ENCODE peak calls at places on chromosomes 5 and 9, in ten cellular contexts. One of them, this sample, is unnamed. For H3K4me1, the result is how much of the 10 kb centered on the place peaks cover.

GRCh38 chr9:69627301-69627700 is 44.9 kb downstream of the APBA1 start:
- DNase-seq in uterus: no peak
- DNase-seq in CD8-positive, alpha-beta T cell: no peak
- DNase-seq in HCT116: no peak
- DNase-seq in fibroblast of lung: no peak
- DNase-seq in endodermal cell: no peak
- DNase-seq in heart left ventricle: no peak
- DNase-seq in heart right ventricle: no peak
- DNase-seq in body of pancreas: no peak
- DNase-seq in IMR-90: no peak
- DNase-seq in this sample: no peak

GRCh38 chr9:11142965-11143738 is 530.4 kb upstream of the PTPRD start:
- DNase-seq in uterus: no peak
- DNase-seq in CD8-positive, alpha-beta T cell: no peak
- DNase-seq in HCT116: no peak
- DNase-seq in fibroblast of lung: no peak
- DNase-seq in endodermal cell: no peak
- DNase-seq in heart left ventricle: no peak
- DNase-seq in heart right ventricle: no peak
- DNase-seq in body of pancreas: no peak
- DNase-seq in IMR-90: no peak
- DNase-seq in this sample: no peak

GRCh38 chr9:79325501-79325900 is 246.3 kb upstream of the TLE4 start:
- DNase-seq in uterus: no peak
- DNase-seq in CD8-positive, alpha-beta T cell: no peak
- DNase-seq in HCT116: no peak
- DNase-seq in fibroblast of lung: no peak
- DNase-seq in endodermal cell: no peak
- DNase-seq in heart left ventricle: no peak
- DNase-seq in heart right ventricle: no peak
- DNase-seq in body of pancreas: no peak
- DNase-seq in IMR-90: peak
- DNase-seq in this sample: no peak

GRCh38 chr5:125659316-125660071 is 763.7 kb upstream of the GRAMD2B start:
- DNase-seq in uterus: peak
- DNase-seq in CD8-positive, alpha-beta T cell: no peak
- DNase-seq in HCT116: no peak
- DNase-seq in fibroblast of lung: peak
- DNase-seq in endodermal cell: no peak
- DNase-seq in heart left ventricle: no peak
- DNase-seq in heart right ventricle: no peak
- DNase-seq in body of pancreas: no peak
- DNase-seq in IMR-90: peak
- DNase-seq in this sample: peak

GRCh38 chr5:177553671-177554429 is 513 bp downstream of the FAM193B start:
- DNase-seq in uterus: no peak
- DNase-seq in CD8-positive, alpha-beta T cell: no peak
- DNase-seq in HCT116: no peak
- DNase-seq in fibroblast of lung: no peak
- DNase-seq in endodermal cell: peak
- DNase-seq in heart left ventricle: peak
- DNase-seq in heart right ventricle: peak
- DNase-seq in body of pancreas: peak
- DNase-seq in IMR-90: no peak
- DNase-seq in this sample: peak

GRCh38 chr5:56532411-56532935 is 282.9 kb upstream of the MAP3K1 start:
- DNase-seq in uterus: no peak
- DNase-seq in CD8-positive, alpha-beta T cell: no peak
- DNase-seq in HCT116: no peak
- DNase-seq in fibroblast of lung: peak
- DNase-seq in endodermal cell: no peak
- DNase-seq in heart left ventricle: no peak
- DNase-seq in heart right ventricle: no peak
- DNase-seq in body of pancreas: no peak
- DNase-seq in IMR-90: no peak
- DNase-seq in this sample: no peak

GRCh38 chr5:132543472-132544201 is at the start of gene IL5:
- DNase-seq in uterus: no peak
- DNase-seq in CD8-positive, alpha-beta T cell: no peak
- DNase-seq in HCT116: no peak
- DNase-seq in fibroblast of lung: no peak
- DNase-seq in endodermal cell: no peak
- DNase-seq in heart left ventricle: no peak
- DNase-seq in heart right ventricle: no peak
- DNase-seq in body of pancreas: no peak
- DNase-seq in IMR-90: no peak
- DNase-seq in this sample: no peak

GRCh38 chr9:77743381-77743780 is 95.3 kb upstream of the GNA14 start:
- DNase-seq in uterus: no peak
- DNase-seq in CD8-positive, alpha-beta T cell: no peak
- DNase-seq in HCT116: no peak
- DNase-seq in fibroblast of lung: peak
- DNase-seq in endodermal cell: no peak
- DNase-seq in heart left ventricle: no peak
- DNase-seq in heart right ventricle: no peak
- DNase-seq in body of pancreas: no peak
- DNase-seq in IMR-90: peak
- DNase-seq in this sample: peak

GRCh38 chr9:74726581-74726980 is 161.1 kb downstream of the TRPM6 start:
- DNase-seq in uterus: no peak
- DNase-seq in CD8-positive, alpha-beta T cell: no peak
- DNase-seq in HCT116: no peak
- DNase-seq in fibroblast of lung: no peak
- DNase-seq in endodermal cell: no peak
- DNase-seq in heart left ventricle: no peak
- DNase-seq in heart right ventricle: no peak
- DNase-seq in body of pancreas: no peak
- DNase-seq in IMR-90: no peak
- DNase-seq in this sample: no peak

GRCh38 chr5:53779541-53779981 is 219.1 kb downstream of the NDUFS4 start:
- DNase-seq in uterus: no peak
- DNase-seq in CD8-positive, alpha-beta T cell: no peak
- DNase-seq in HCT116: no peak
- DNase-seq in fibroblast of lung: peak
- DNase-seq in endodermal cell: no peak
- DNase-seq in heart left ventricle: peak
- DNase-seq in heart right ventricle: peak
- DNase-seq in body of pancreas: no peak
- DNase-seq in IMR-90: peak
- DNase-seq in this sample: peak

GRCh38 chr9:7042124-7042523 is 284.4 kb downstream of the KDM4C start:
- DNase-seq in uterus: no peak
- DNase-seq in CD8-positive, alpha-beta T cell: no peak
- DNase-seq in HCT116: no peak
- DNase-seq in fibroblast of lung: peak
- DNase-seq in endodermal cell: no peak
- DNase-seq in heart left ventricle: no peak
- DNase-seq in heart right ventricle: no peak
- DNase-seq in body of pancreas: no peak
- DNase-seq in IMR-90: peak
- DNase-seq in this sample: no peak

GRCh38 chr5:147188200-147189108 is 46.4 kb upstream of the STK32A start:
- DNase-seq in uterus: peak
- DNase-seq in CD8-positive, alpha-beta T cell: no peak
- DNase-seq in HCT116: peak
- DNase-seq in fibroblast of lung: peak
- DNase-seq in endodermal cell: peak
- DNase-seq in heart left ventricle: no peak
- DNase-seq in heart right ventricle: peak
- DNase-seq in body of pancreas: peak
- DNase-seq in IMR-90: peak
- DNase-seq in this sample: peak

GRCh38 chr9:107633375-107633774 is 143.8 kb upstream of the KLF4 start:
- DNase-seq in uterus: no peak
- DNase-seq in CD8-positive, alpha-beta T cell: no peak
- DNase-seq in HCT116: no peak
- DNase-seq in fibroblast of lung: no peak
- DNase-seq in endodermal cell: no peak
- DNase-seq in heart left ventricle: no peak
- DNase-seq in heart right ventricle: no peak
- DNase-seq in body of pancreas: no peak
- DNase-seq in IMR-90: no peak
- DNase-seq in this sample: no peak

GRCh38 chr9:106897681-106898080 is 34.7 kb downstream of the ZNF462 start:
- DNase-seq in uterus: no peak
- DNase-seq in CD8-positive, alpha-beta T cell: no peak
- DNase-seq in HCT116: no peak
- DNase-seq in fibroblast of lung: peak
- DNase-seq in endodermal cell: no peak
- DNase-seq in heart left ventricle: no peak
- DNase-seq in heart right ventricle: no peak
- DNase-seq in body of pancreas: no peak
- DNase-seq in IMR-90: no peak
- DNase-seq in this sample: no peak

GRCh38 chr5:42940853-42941252 is 99.3 kb downstream of the ANXA2R start:
- DNase-seq in uterus: no peak
- DNase-seq in CD8-positive, alpha-beta T cell: no peak
- DNase-seq in HCT116: no peak
- DNase-seq in fibroblast of lung: no peak
- DNase-seq in endodermal cell: no peak
- DNase-seq in heart left ventricle: no peak
- DNase-seq in heart right ventricle: no peak
- DNase-seq in body of pancreas: no peak
- DNase-seq in IMR-90: no peak
- DNase-seq in this sample: no peak

GRCh38 chr5:147332643-147333042 is 97.8 kb downstream of the STK32A start:
- DNase-seq in uterus: no peak
- DNase-seq in CD8-positive, alpha-beta T cell: no peak
- DNase-seq in HCT116: no peak
- DNase-seq in fibroblast of lung: no peak
- DNase-seq in endodermal cell: no peak
- DNase-seq in heart left ventricle: no peak
- DNase-seq in heart right ventricle: no peak
- DNase-seq in body of pancreas: no peak
- DNase-seq in IMR-90: no peak
- DNase-seq in this sample: no peak

GRCh38 chr9:128124873-128125574 is 2.5 kb downstream of the PTGES2 start:
- DNase-seq in uterus: no peak
- DNase-seq in CD8-positive, alpha-beta T cell: no peak
- DNase-seq in HCT116: peak
- DNase-seq in fibroblast of lung: peak
- DNase-seq in endodermal cell: peak
- DNase-seq in heart left ventricle: peak
- DNase-seq in heart right ventricle: peak
- DNase-seq in body of pancreas: peak
- DNase-seq in IMR-90: peak
- DNase-seq in this sample: peak

DNA sequence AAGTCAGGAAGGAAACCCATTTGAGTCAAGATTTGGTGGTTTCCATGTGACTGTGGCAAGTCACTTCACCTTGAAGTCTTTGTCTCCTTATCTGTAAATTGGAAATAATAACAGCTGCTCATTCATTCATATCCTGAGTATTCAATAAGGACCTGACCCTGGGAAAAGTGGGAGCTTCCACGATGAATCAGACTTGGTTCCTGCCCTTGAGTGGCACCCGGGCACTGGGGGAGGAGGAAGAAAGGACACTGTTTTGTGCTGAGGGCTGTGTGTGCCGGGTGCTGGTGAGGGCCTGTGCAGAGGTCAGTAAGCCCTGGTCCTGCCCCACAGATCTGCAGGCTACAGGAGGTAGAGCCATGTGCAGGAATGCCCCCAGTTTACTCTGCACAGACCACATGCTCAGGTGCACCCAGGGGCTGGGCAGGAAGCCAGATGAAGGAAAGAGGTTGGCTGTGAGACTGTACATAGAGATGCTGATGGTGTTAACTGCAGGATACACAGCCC is 6.8 kb downstream of the NDST1 start:
- DNase-seq in uterus: no peak
- DNase-seq in CD8-positive, alpha-beta T cell: no peak
- DNase-seq in HCT116: no peak
- DNase-seq in fibroblast of lung: no peak
- DNase-seq in endodermal cell: no peak
- DNase-seq in heart left ventricle: peak
- DNase-seq in heart right ventricle: no peak
- DNase-seq in body of pancreas: peak
- DNase-seq in IMR-90: peak
- DNase-seq in this sample: no peak
- H3K4me1 ChIP-seq in uterus: under half
- H3K4me1 ChIP-seq in CD8-positive, alpha-beta T cell: under half
- H3K4me1 ChIP-seq in HCT116: under half
- H3K4me1 ChIP-seq in fibroblast of lung: half or more
- H3K4me1 ChIP-seq in endodermal cell: under half
- H3K4me1 ChIP-seq in heart left ventricle: half or more
- H3K4me1 ChIP-seq in heart right ventricle: half or more
- H3K4me1 ChIP-seq in body of pancreas: half or more
- H3K4me1 ChIP-seq in IMR-90: half or more
- H3K4me1 ChIP-seq in this sample: under half

GRCh38 chr5:150192462-150192861 is 2.6 kb downstream of the SLC6A7 start:
- DNase-seq in uterus: no peak
- DNase-seq in CD8-positive, alpha-beta T cell: no peak
- DNase-seq in HCT116: no peak
- DNase-seq in fibroblast of lung: no peak
- DNase-seq in endodermal cell: no peak
- DNase-seq in heart left ventricle: no peak
- DNase-seq in heart right ventricle: no peak
- DNase-seq in body of pancreas: no peak
- DNase-seq in IMR-90: no peak
- DNase-seq in this sample: no peak
- TF ChIP-seq CTCF in uterus: no peak
- TF ChIP-seq CTCF in CD8-positive, alpha-beta T cell: no peak
- TF ChIP-seq CTCF in HCT116: no peak
- TF ChIP-seq CTCF in fibroblast of lung: no peak
- TF ChIP-seq CTCF in endodermal cell: no peak
- TF ChIP-seq CTCF in heart left ventricle: no peak
- TF ChIP-seq CTCF in heart right ventricle: no peak
- TF ChIP-seq CTCF in body of pancreas: no peak
- TF ChIP-seq CTCF in IMR-90: no peak
- TF ChIP-seq CTCF in this sample: no peak

DNA sequence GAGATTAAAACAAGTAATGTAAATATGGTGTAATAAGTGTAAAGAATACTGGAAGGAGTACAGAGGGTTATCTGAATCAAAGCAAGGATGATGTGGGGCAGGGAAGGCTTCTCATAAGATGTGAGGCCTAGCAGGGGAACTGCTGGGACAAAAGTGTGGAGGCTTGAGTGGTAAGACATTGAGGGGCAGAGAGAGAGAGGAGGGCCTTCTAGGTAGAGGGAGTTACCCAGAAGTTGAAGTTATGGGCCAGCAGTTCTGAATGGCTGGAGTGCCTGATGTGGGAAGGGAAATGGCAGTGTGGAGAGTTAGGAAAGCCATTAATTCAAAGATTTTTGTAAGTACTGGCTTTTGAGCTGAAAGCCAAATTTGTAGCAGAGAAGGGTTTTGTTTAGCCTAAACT is 36.8 kb downstream of the CPEB4 start:
- DNase-seq in uterus: no peak
- DNase-seq in CD8-positive, alpha-beta T cell: no peak
- DNase-seq in HCT116: no peak
- DNase-seq in fibroblast of lung: no peak
- DNase-seq in endodermal cell: no peak
- DNase-seq in heart left ventricle: no peak
- DNase-seq in heart right ventricle: no peak
- DNase-seq in body of pancreas: no peak
- DNase-seq in IMR-90: no peak
- DNase-seq in this sample: no peak
- H3K4me1 ChIP-seq in uterus: under half
- H3K4me1 ChIP-seq in CD8-positive, alpha-beta T cell: under half
- H3K4me1 ChIP-seq in HCT116: under half
- H3K4me1 ChIP-seq in fibroblast of lung: under half
- H3K4me1 ChIP-seq in endodermal cell: under half
- H3K4me1 ChIP-seq in heart left ventricle: half or more
- H3K4me1 ChIP-seq in heart right ventricle: half or more
- H3K4me1 ChIP-seq in body of pancreas: half or more
- H3K4me1 ChIP-seq in IMR-90: under half
- H3K4me1 ChIP-seq in this sample: half or more

GRCh38 chr9:95182854-95183563 is 134.5 kb downstream of the FANCC start:
- DNase-seq in uterus: no peak
- DNase-seq in CD8-positive, alpha-beta T cell: no peak
- DNase-seq in HCT116: no peak
- DNase-seq in fibroblast of lung: no peak
- DNase-seq in endodermal cell: peak
- DNase-seq in heart left ventricle: no peak
- DNase-seq in heart right ventricle: no peak
- DNase-seq in body of pancreas: peak
- DNase-seq in IMR-90: no peak
- DNase-seq in this sample: no peak
- TF ChIP-seq CTCF in uterus: peak
- TF ChIP-seq CTCF in CD8-positive, alpha-beta T cell: no peak
- TF ChIP-seq CTCF in HCT116: no peak
- TF ChIP-seq CTCF in fibroblast of lung: peak
- TF ChIP-seq CTCF in endodermal cell: peak
- TF ChIP-seq CTCF in heart left ventricle: no peak
- TF ChIP-seq CTCF in heart right ventricle: peak
- TF ChIP-seq CTCF in body of pancreas: no peak
- TF ChIP-seq CTCF in IMR-90: peak
- TF ChIP-seq CTCF in this sample: peak

This sample was measured in cardiac muscle cell.